ENCODE peak calls at places on chromosomes 13 and 19, in eight cellular contexts. F is Peyer's patch, Z is OCI-LY7, X is neural crest cell, I is choroid plexus epithelial cell, V is ovary, E is fibroblast of lung, B is upper lobe of right lung. L is an unnamed sample.

GRCh38 chr19:5695649-5696195 is 5.6 kb downstream of the RPL36 start:
- DNase-seq in F (no peak), Z (no peak), X (no peak), I (no peak), V (peak; percentile 46), E (no peak), B (no peak), L (peak; percentile 89)

GRCh38 chr19:42316223-42317211 is 3.4 kb downstream of the TMEM145 start:
- DNase-seq in F (peak; percentile 44), Z (peak; percentile 55), X (no peak), I (peak; percentile 42), V (no peak), E (no peak), B (peak; percentile 80), L (no peak)

GRCh38 chr19:1497578-1498235 is 6.7 kb downstream of the REEP6 start:
- DNase-seq in F (no peak), Z (no peak), X (no peak), I (no peak), V (no peak), E (no peak), B (no peak), L (no peak)

GRCh38 chr19:948842-949496 is 23.1 kb downstream of the ARID3A start:
- DNase-seq in F (no peak), Z (no peak), X (no peak), I (peak; percentile 28), V (no peak), E (no peak), B (no peak), L (no peak)

GRCh38 chr13:36341718-36342117 is 4.5 kb downstream of the SPART start:
- DNase-seq in F (no peak), Z (no peak), X (no peak), I (peak; percentile 45), V (no peak), E (peak; percentile 67), B (no peak), L (no peak)

GRCh38 chr13:99958402-99959126 is 13.0 kb downstream of the ZIC5 start:
- DNase-seq in F (no peak), Z (no peak), X (no peak), I (no peak), V (no peak), E (no peak), B (no peak), L (no peak)

GRCh38 chr19:38082256-38083118 is 141.5 kb downstream of the DPF1 start:
- DNase-seq in F (no peak), Z (no peak), X (no peak), I (no peak), V (no peak), E (no peak), B (no peak), L (no peak)

GRCh38 chr13:26502826-26503225 is 54.7 kb upstream of the WASF3 start:
- DNase-seq in F (no peak), Z (no peak), X (no peak), I (peak; percentile 94), V (no peak), E (peak; percentile 50), B (no peak), L (no peak)

GRCh38 chr13:106680796-106681482 is 113.0 kb upstream of the ARGLU1 start:
- DNase-seq in F (no peak), Z (no peak), X (peak; percentile 51), I (no peak), V (no peak), E (no peak), B (no peak), L (no peak)

GRCh38 chr13:20193142-20193923 is 595 bp upstream of the GJB2 start:
- DNase-seq in F (no peak), Z (no peak), X (no peak), I (no peak), V (no peak), E (no peak), B (no peak), L (no peak)

GRCh38 chr19:52602931-52603330 is 32.8 kb downstream of the ZNF701 start:
- DNase-seq in F (no peak), Z (no peak), X (no peak), I (no peak), V (no peak), E (peak; percentile 6), B (no peak), L (no peak)

GRCh38 chr19:46759817-46760333 is 13.6 kb upstream of the STRN4 start:
- DNase-seq in F (no peak), Z (no peak), X (no peak), I (peak; percentile 97), V (no peak), E (peak; percentile 84), B (no peak), L (no peak)

GRCh38 chr13:30429721-30430694 is 7.7 kb downstream of the UBE2L5 start:
- DNase-seq in F (no peak), Z (no peak), X (no peak), I (peak; percentile 93), V (no peak), E (peak; percentile 95), B (no peak), L (no peak)

GRCh38 chr19:44807652-44808462 is 1.0 kb upstream of the BCAM start:
- DNase-seq in F (no peak), Z (peak; percentile 28), X (peak; percentile 63), I (peak; percentile 32), V (peak; percentile 57), E (peak; percentile 60), B (peak; percentile 86), L (no peak)

GRCh38 chr19:13588953-13589833 is 82.9 kb upstream of the CACNA1A start:
- DNase-seq in F (peak; percentile 68), Z (peak; percentile 57), X (peak; percentile 93), I (peak; percentile 69), V (peak; percentile 76), E (peak; percentile 29), B (peak; percentile 86), L (no peak)

GRCh38 chr19:6088677-6089063 is 21.6 kb downstream of the RFX2 start:
- DNase-seq in F (no peak), Z (no peak), X (no peak), I (peak; percentile 44), V (no peak), E (peak; percentile 71), B (no peak), L (no peak)

GRCh38 chr19:57320180-57321084 is at the start of gene ZNF543:
- DNase-seq in F (peak; percentile 96), Z (peak; percentile 96), X (peak; percentile 90), I (peak; percentile 97), V (peak; percentile 95), E (peak; percentile 96), B (peak; percentile 97), L (peak; percentile 99)

GRCh38 chr19:37930416-37930815 is 23.4 kb downstream of the SIPA1L3 start:
- DNase-seq in F (no peak), Z (no peak), X (no peak), I (peak; percentile 64), V (no peak), E (peak; percentile 60), B (peak; percentile 70), L (no peak)

GRCh38 chr19:15113245-15114152 is 6.3 kb downstream of the SYDE1 start:
- DNase-seq in F (no peak), Z (no peak), X (no peak), I (peak; percentile 27), V (no peak), E (no peak), B (no peak), L (peak; percentile 92)

GRCh38 chr19:15114153-15114540 is 6.9 kb downstream of the SYDE1 start:
- DNase-seq in F (no peak), Z (no peak), X (no peak), I (peak; percentile 53), V (no peak), E (peak; percentile 67), B (no peak), L (no peak)

GRCh38 chr19:15111758-15112157 is 4.6 kb downstream of the SYDE1 start:
- DNase-seq in F (no peak), Z (no peak), X (no peak), I (no peak), V (no peak), E (no peak), B (no peak), L (no peak)

GRCh38 chr19:15110418-15110815 is 3.2 kb downstream of the SYDE1 start:
- DNase-seq in F (no peak), Z (no peak), X (no peak), I (no peak), V (no peak), E (no peak), B (no peak), L (no peak)

GRCh38 chr19:15112385-15112784 is 5.2 kb downstream of the SYDE1 start:
- DNase-seq in F (no peak), Z (peak; percentile 13), X (no peak), I (peak; percentile 29), V (no peak), E (no peak), B (no peak), L (peak; percentile 75)
- TF ChIP-seq CTCF in F (no peak), Z (peak; percentile 37), X (peak; percentile 30), I (peak; percentile 8), V (no peak), E (no peak), B (no peak), L (peak; percentile 41)

DNA sequence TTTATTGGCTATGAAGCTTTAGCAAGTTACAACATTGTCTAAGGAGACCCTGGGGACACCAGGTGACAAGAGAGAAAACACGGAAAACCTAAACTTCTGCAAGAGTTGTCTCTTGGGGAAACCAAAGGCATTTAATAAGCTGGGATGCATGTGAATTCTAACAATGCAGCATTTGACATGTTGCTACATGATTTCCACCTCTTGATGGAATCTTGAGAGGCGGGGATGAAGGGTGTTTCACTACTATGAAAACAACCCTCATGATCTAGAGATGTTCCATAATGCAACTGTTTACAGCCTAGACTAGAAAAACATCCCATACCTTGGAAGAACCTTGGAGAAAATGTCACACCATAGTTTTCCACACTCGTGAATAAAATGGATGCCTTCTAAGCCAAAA is 164.5 kb downstream of the TNFSF13B start:
- DNase-seq in F (no peak), Z (no peak), X (no peak), I (no peak), V (no peak), E (no peak), B (no peak), L (no peak)
- TF ChIP-seq CTCF in F (no peak), Z (no peak), X (no peak), I (no peak), V (no peak), E (no peak), B (no peak), L (no peak)

DNA sequence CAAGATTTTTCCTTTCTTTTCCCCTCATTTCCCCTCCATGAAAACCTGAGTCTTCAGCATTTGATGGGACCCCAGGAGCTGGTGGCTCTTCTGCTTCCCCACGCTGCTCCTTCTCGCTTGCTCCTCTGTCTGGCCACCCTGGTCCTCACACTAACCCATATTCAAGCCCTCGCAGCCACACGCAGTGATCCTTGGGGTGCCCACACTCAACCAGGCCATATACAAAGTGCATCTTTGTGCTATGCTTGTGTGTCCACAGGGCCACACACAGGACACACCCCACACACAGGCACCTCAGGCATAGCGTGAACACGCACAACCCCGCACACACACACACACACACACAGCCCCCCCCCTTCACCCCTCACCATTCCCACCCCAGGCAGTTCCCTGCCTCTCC is 132.1 kb downstream of the URI1 start:
- DNase-seq in F (no peak), Z (no peak), X (no peak), I (no peak), V (peak; percentile 7), E (no peak), B (no peak), L (peak; percentile 60)
- TF ChIP-seq CTCF in F (no peak), Z (no peak), X (no peak), I (no peak), V (no peak), E (no peak), B (no peak), L (no peak)

GRCh38 chr13:96000069-96000468 is 53.1 kb downstream of the UGGT2 start:
- DNase-seq in F (no peak), Z (no peak), X (no peak), I (no peak), V (no peak), E (no peak), B (no peak), L (no peak)

GRCh38 chr13:96003304-96003703 is 49.9 kb downstream of the UGGT2 start:
- DNase-seq in F (no peak), Z (no peak), X (no peak), I (peak; percentile 41), V (no peak), E (peak; percentile 16), B (no peak), L (no peak)
- TF ChIP-seq CTCF in F (no peak), Z (no peak), X (peak; percentile 28), I (peak; percentile 30), V (no peak), E (peak; percentile 16), B (no peak), L (peak; percentile 39)